ENCODE peak calls at places on chromosomes 3 and 15, in ten cellular contexts. One of them, this sample, is unnamed.

GRCh38 chr15:40246496-40247275 is 7.8 kb downstream of the PAK6 start:
- DNase-seq in activated T-helper 2 cell treated with anti-CD3 and anti-CD28 coated beads, Interferon-gamma antibody, Interleukin-2, Interleukin-4, amounts not matched to agents 10 μg/mL and 5 μg/mL and 100 μg/mL, durations not matched to agents 14 hours and 24 hours and 36 hours: no peak
- DNase-seq in progenitor cell of endocrine pancreas: no peak
- DNase-seq in EH: no peak
- DNase-seq in B cell: no peak
- DNase-seq in cardiac fibroblast: no peak
- DNase-seq in NCI-H2081: no peak
- DNase-seq in fibroblast of the conjunctiva: no peak
- DNase-seq in Daoy: no peak
- DNase-seq in T-cell: no peak
- DNase-seq in this sample: no peak

GRCh38 chr3:136343873-136344281 is 93.7 kb downstream of the PCCB start:
- DNase-seq in progenitor cell of endocrine pancreas: no peak
- DNase-seq in activated T-helper 2 cell treated with anti-CD3 and anti-CD28 coated beads, Interferon-gamma antibody, Interleukin-2, Interleukin-4, amounts not matched to agents 10 μg/mL and 5 μg/mL and 100 μg/mL, durations not matched to agents 14 hours and 24 hours and 36 hours: no peak
- DNase-seq in EH: peak; percentile 99
- DNase-seq in fibroblast of the conjunctiva: peak; percentile 80
- DNase-seq in cardiac fibroblast: peak; percentile 96
- DNase-seq in T-cell: no peak
- DNase-seq in NCI-H2081: no peak
- DNase-seq in B cell: no peak
- DNase-seq in Daoy: peak; percentile 93
- DNase-seq in this sample: peak; percentile 85

GRCh38 chr15:92683511-92683834 is 27.9 kb upstream of the FAM174B start:
- DNase-seq in cardiac fibroblast: peak; percentile 22
- DNase-seq in T-cell: no peak
- DNase-seq in EH: peak; percentile 28
- DNase-seq in fibroblast of the conjunctiva: peak; percentile 31
- DNase-seq in activated T-helper 2 cell treated with anti-CD3 and anti-CD28 coated beads, Interferon-gamma antibody, Interleukin-2, Interleukin-4, amounts not matched to agents 10 μg/mL and 5 μg/mL and 100 μg/mL, durations not matched to agents 14 hours and 24 hours and 36 hours: no peak
- DNase-seq in B cell: no peak
- DNase-seq in Daoy: peak; percentile 29
- DNase-seq in NCI-H2081: peak; percentile 73
- DNase-seq in progenitor cell of endocrine pancreas: peak; percentile 32
- DNase-seq in this sample: no peak

GRCh38 chr15:67181221-67181639 is 73.2 kb downstream of the AAGAB start:
- DNase-seq in B cell: peak; percentile 39
- DNase-seq in cardiac fibroblast: no peak
- DNase-seq in activated T-helper 2 cell treated with anti-CD3 and anti-CD28 coated beads, Interferon-gamma antibody, Interleukin-2, Interleukin-4, amounts not matched to agents 10 μg/mL and 5 μg/mL and 100 μg/mL, durations not matched to agents 14 hours and 24 hours and 36 hours: no peak
- DNase-seq in progenitor cell of endocrine pancreas: no peak
- DNase-seq in NCI-H2081: no peak
- DNase-seq in EH: no peak
- DNase-seq in Daoy: no peak
- DNase-seq in fibroblast of the conjunctiva: no peak
- DNase-seq in T-cell: no peak
- DNase-seq in this sample: no peak

GRCh38 chr3:35723480-35724097 is 84.3 kb downstream of the ARPP21 start:
- DNase-seq in progenitor cell of endocrine pancreas: no peak
- DNase-seq in cardiac fibroblast: no peak
- DNase-seq in Daoy: no peak
- DNase-seq in EH: no peak
- DNase-seq in T-cell: no peak
- DNase-seq in B cell: no peak
- DNase-seq in NCI-H2081: no peak
- DNase-seq in fibroblast of the conjunctiva: no peak
- DNase-seq in activated T-helper 2 cell treated with anti-CD3 and anti-CD28 coated beads, Interferon-gamma antibody, Interleukin-2, Interleukin-4, amounts not matched to agents 10 μg/mL and 5 μg/mL and 100 μg/mL, durations not matched to agents 14 hours and 24 hours and 36 hours: no peak
- DNase-seq in this sample: no peak

GRCh38 chr15:88529021-88529630 is 17.4 kb downstream of the DET1 start:
- DNase-seq in fibroblast of the conjunctiva: peak; percentile 6
- DNase-seq in cardiac fibroblast: peak; percentile 35
- DNase-seq in B cell: no peak
- DNase-seq in EH: peak; percentile 26
- DNase-seq in Daoy: no peak
- DNase-seq in progenitor cell of endocrine pancreas: no peak
- DNase-seq in T-cell: no peak
- DNase-seq in NCI-H2081: no peak
- DNase-seq in activated T-helper 2 cell treated with anti-CD3 and anti-CD28 coated beads, Interferon-gamma antibody, Interleukin-2, Interleukin-4, amounts not matched to agents 10 μg/mL and 5 μg/mL and 100 μg/mL, durations not matched to agents 14 hours and 24 hours and 36 hours: no peak
- DNase-seq in this sample: peak; percentile 42

GRCh38 chr3:134326760-134327593 is 47.3 kb downstream of the AMOTL2 start:
- DNase-seq in fibroblast of the conjunctiva: peak; percentile 96
- DNase-seq in NCI-H2081: no peak
- DNase-seq in progenitor cell of endocrine pancreas: no peak
- DNase-seq in EH: peak; percentile 100
- DNase-seq in Daoy: peak; percentile 97
- DNase-seq in T-cell: no peak
- DNase-seq in B cell: peak; percentile 18
- DNase-seq in activated T-helper 2 cell treated with anti-CD3 and anti-CD28 coated beads, Interferon-gamma antibody, Interleukin-2, Interleukin-4, amounts not matched to agents 10 μg/mL and 5 μg/mL and 100 μg/mL, durations not matched to agents 14 hours and 24 hours and 36 hours: no peak
- DNase-seq in cardiac fibroblast: peak; percentile 100
- DNase-seq in this sample: peak; percentile 89

GRCh38 chr15:32987067-32987466 is 207.4 kb downstream of the FMN1 start:
- DNase-seq in Daoy: no peak
- DNase-seq in B cell: no peak
- DNase-seq in fibroblast of the conjunctiva: no peak
- DNase-seq in activated T-helper 2 cell treated with anti-CD3 and anti-CD28 coated beads, Interferon-gamma antibody, Interleukin-2, Interleukin-4, amounts not matched to agents 10 μg/mL and 5 μg/mL and 100 μg/mL, durations not matched to agents 14 hours and 24 hours and 36 hours: no peak
- DNase-seq in NCI-H2081: no peak
- DNase-seq in progenitor cell of endocrine pancreas: no peak
- DNase-seq in T-cell: no peak
- DNase-seq in cardiac fibroblast: no peak
- DNase-seq in EH: no peak
- DNase-seq in this sample: no peak

GRCh38 chr3:24278526-24278925 is 216.1 kb downstream of the THRB start:
- DNase-seq in T-cell: no peak
- DNase-seq in fibroblast of the conjunctiva: no peak
- DNase-seq in progenitor cell of endocrine pancreas: no peak
- DNase-seq in EH: no peak
- DNase-seq in Daoy: no peak
- DNase-seq in NCI-H2081: no peak
- DNase-seq in activated T-helper 2 cell treated with anti-CD3 and anti-CD28 coated beads, Interferon-gamma antibody, Interleukin-2, Interleukin-4, amounts not matched to agents 10 μg/mL and 5 μg/mL and 100 μg/mL, durations not matched to agents 14 hours and 24 hours and 36 hours: no peak
- DNase-seq in cardiac fibroblast: no peak
- DNase-seq in B cell: no peak
- DNase-seq in this sample: peak; percentile 45

GRCh38 chr3:45497963-45498362 is 96.6 kb upstream of the LIMD1 start:
- DNase-seq in B cell: no peak
- DNase-seq in EH: no peak
- DNase-seq in T-cell: peak; percentile 73
- DNase-seq in progenitor cell of endocrine pancreas: no peak
- DNase-seq in cardiac fibroblast: no peak
- DNase-seq in NCI-H2081: no peak
- DNase-seq in Daoy: no peak
- DNase-seq in fibroblast of the conjunctiva: no peak
- DNase-seq in activated T-helper 2 cell treated with anti-CD3 and anti-CD28 coated beads, Interferon-gamma antibody, Interleukin-2, Interleukin-4, amounts not matched to agents 10 μg/mL and 5 μg/mL and 100 μg/mL, durations not matched to agents 14 hours and 24 hours and 36 hours: no peak
- DNase-seq in this sample: peak; percentile 41

GRCh38 chr15:60840306-60840702 is 361.4 kb upstream of the ICE2 start:
- DNase-seq in cardiac fibroblast: peak; percentile 69
- DNase-seq in fibroblast of the conjunctiva: no peak
- DNase-seq in activated T-helper 2 cell treated with anti-CD3 and anti-CD28 coated beads, Interferon-gamma antibody, Interleukin-2, Interleukin-4, amounts not matched to agents 10 μg/mL and 5 μg/mL and 100 μg/mL, durations not matched to agents 14 hours and 24 hours and 36 hours: no peak
- DNase-seq in progenitor cell of endocrine pancreas: no peak
- DNase-seq in T-cell: no peak
- DNase-seq in Daoy: peak; percentile 11
- DNase-seq in NCI-H2081: no peak
- DNase-seq in EH: peak; percentile 14
- DNase-seq in B cell: no peak
- DNase-seq in this sample: peak; percentile 44

GRCh38 chr3:119296723-119297122 is 2.5 kb downstream of the ARHGAP31 start:
- DNase-seq in B cell: no peak
- DNase-seq in fibroblast of the conjunctiva: no peak
- DNase-seq in T-cell: no peak
- DNase-seq in activated T-helper 2 cell treated with anti-CD3 and anti-CD28 coated beads, Interferon-gamma antibody, Interleukin-2, Interleukin-4, amounts not matched to agents 10 μg/mL and 5 μg/mL and 100 μg/mL, durations not matched to agents 14 hours and 24 hours and 36 hours: no peak
- DNase-seq in NCI-H2081: no peak
- DNase-seq in cardiac fibroblast: no peak
- DNase-seq in Daoy: no peak
- DNase-seq in EH: no peak
- DNase-seq in progenitor cell of endocrine pancreas: no peak
- DNase-seq in this sample: no peak

GRCh38 chr3:122406198-122406597 is 9.7 kb downstream of the WDR5B start:
- DNase-seq in fibroblast of the conjunctiva: no peak
- DNase-seq in NCI-H2081: no peak
- DNase-seq in B cell: no peak
- DNase-seq in cardiac fibroblast: no peak
- DNase-seq in T-cell: no peak
- DNase-seq in progenitor cell of endocrine pancreas: no peak
- DNase-seq in activated T-helper 2 cell treated with anti-CD3 and anti-CD28 coated beads, Interferon-gamma antibody, Interleukin-2, Interleukin-4, amounts not matched to agents 10 μg/mL and 5 μg/mL and 100 μg/mL, durations not matched to agents 14 hours and 24 hours and 36 hours: no peak
- DNase-seq in Daoy: no peak
- DNase-seq in EH: no peak
- DNase-seq in this sample: no peak

GRCh38 chr15:34804776-34805175 is 9.4 kb upstream of the ACTC1 start:
- DNase-seq in Daoy: no peak
- DNase-seq in fibroblast of the conjunctiva: no peak
- DNase-seq in cardiac fibroblast: no peak
- DNase-seq in progenitor cell of endocrine pancreas: no peak
- DNase-seq in NCI-H2081: no peak
- DNase-seq in B cell: no peak
- DNase-seq in activated T-helper 2 cell treated with anti-CD3 and anti-CD28 coated beads, Interferon-gamma antibody, Interleukin-2, Interleukin-4, amounts not matched to agents 10 μg/mL and 5 μg/mL and 100 μg/mL, durations not matched to agents 14 hours and 24 hours and 36 hours: no peak
- DNase-seq in EH: no peak
- DNase-seq in T-cell: no peak
- DNase-seq in this sample: no peak

GRCh38 chr3:48598323-48599076 is 3.4 kb upstream of the COL7A1 start:
- DNase-seq in NCI-H2081: no peak
- DNase-seq in EH: peak; percentile 98
- DNase-seq in fibroblast of the conjunctiva: peak; percentile 93
- DNase-seq in cardiac fibroblast: peak; percentile 94
- DNase-seq in T-cell: no peak
- DNase-seq in activated T-helper 2 cell treated with anti-CD3 and anti-CD28 coated beads, Interferon-gamma antibody, Interleukin-2, Interleukin-4, amounts not matched to agents 10 μg/mL and 5 μg/mL and 100 μg/mL, durations not matched to agents 14 hours and 24 hours and 36 hours: no peak
- DNase-seq in B cell: no peak
- DNase-seq in Daoy: peak; percentile 94
- DNase-seq in progenitor cell of endocrine pancreas: no peak
- DNase-seq in this sample: peak; percentile 92

GRCh38 chr3:29083607-29084120 is 197.2 kb upstream of the RBMS3 start:
- DNase-seq in EH: no peak
- DNase-seq in fibroblast of the conjunctiva: no peak
- DNase-seq in progenitor cell of endocrine pancreas: no peak
- DNase-seq in cardiac fibroblast: no peak
- DNase-seq in NCI-H2081: no peak
- DNase-seq in B cell: no peak
- DNase-seq in activated T-helper 2 cell treated with anti-CD3 and anti-CD28 coated beads, Interferon-gamma antibody, Interleukin-2, Interleukin-4, amounts not matched to agents 10 μg/mL and 5 μg/mL and 100 μg/mL, durations not matched to agents 14 hours and 24 hours and 36 hours: no peak
- DNase-seq in Daoy: no peak
- DNase-seq in T-cell: no peak
- DNase-seq in this sample: no peak

GRCh38 chr3:182810574-182811268 is 17.4 kb downstream of the ATP11B start:
- DNase-seq in NCI-H2081: no peak
- DNase-seq in fibroblast of the conjunctiva: no peak
- DNase-seq in T-cell: no peak
- DNase-seq in activated T-helper 2 cell treated with anti-CD3 and anti-CD28 coated beads, Interferon-gamma antibody, Interleukin-2, Interleukin-4, amounts not matched to agents 10 μg/mL and 5 μg/mL and 100 μg/mL, durations not matched to agents 14 hours and 24 hours and 36 hours: no peak
- DNase-seq in Daoy: no peak
- DNase-seq in EH: peak; percentile 44
- DNase-seq in B cell: no peak
- DNase-seq in cardiac fibroblast: peak; percentile 63
- DNase-seq in progenitor cell of endocrine pancreas: no peak
- DNase-seq in this sample: no peak